ENCODE peak calls at places on chromosomes 7 and 10, in eight cellular contexts. One of them, this sample, is unnamed.

GRCh38 chr7:37109853-37110252 is 338.8 kb downstream of the ELMO1 start:
- DNase-seq in AG04450: no peak
- DNase-seq in progenitor cell of endocrine pancreas: no peak
- DNase-seq in CD14-positive monocyte: no peak
- DNase-seq in ovary: no peak
- DNase-seq in HFFc6: no peak
- DNase-seq in CD4-positive, alpha-beta T cell: no peak
- DNase-seq in neural crest cell: no peak
- DNase-seq in this sample: no peak

GRCh38 chr7:113144839-113145238 is 26.5 kb upstream of the SMIM30 start:
- DNase-seq in AG04450: no peak
- DNase-seq in progenitor cell of endocrine pancreas: no peak
- DNase-seq in CD14-positive monocyte: no peak
- DNase-seq in ovary: no peak
- DNase-seq in HFFc6: no peak
- DNase-seq in CD4-positive, alpha-beta T cell: no peak
- DNase-seq in neural crest cell: no peak
- DNase-seq in this sample: no peak

GRCh38 chr7:107505997-107506682 is 36.3 kb downstream of the GPR22 start:
- DNase-seq in AG04450: no peak
- DNase-seq in progenitor cell of endocrine pancreas: no peak
- DNase-seq in CD14-positive monocyte: no peak
- DNase-seq in ovary: no peak
- DNase-seq in HFFc6: no peak
- DNase-seq in CD4-positive, alpha-beta T cell: no peak
- DNase-seq in neural crest cell: no peak
- DNase-seq in this sample: peak

GRCh38 chr7:108973075-108973474 is 403.4 kb downstream of the DNAJB9 start:
- DNase-seq in AG04450: no peak
- DNase-seq in progenitor cell of endocrine pancreas: no peak
- DNase-seq in CD14-positive monocyte: no peak
- DNase-seq in ovary: no peak
- DNase-seq in HFFc6: no peak
- DNase-seq in CD4-positive, alpha-beta T cell: no peak
- DNase-seq in neural crest cell: no peak
- DNase-seq in this sample: no peak

GRCh38 chr10:34801066-34801738 is 13.9 kb downstream of the PARD3 start:
- DNase-seq in AG04450: no peak
- DNase-seq in progenitor cell of endocrine pancreas: no peak
- DNase-seq in CD14-positive monocyte: no peak
- DNase-seq in ovary: no peak
- DNase-seq in HFFc6: no peak
- DNase-seq in CD4-positive, alpha-beta T cell: no peak
- DNase-seq in neural crest cell: no peak
- DNase-seq in this sample: no peak

GRCh38 chr10:58044072-58044471 is 223.6 kb downstream of the IPMK start:
- DNase-seq in AG04450: peak
- DNase-seq in progenitor cell of endocrine pancreas: no peak
- DNase-seq in CD14-positive monocyte: no peak
- DNase-seq in ovary: no peak
- DNase-seq in HFFc6: peak
- DNase-seq in CD4-positive, alpha-beta T cell: no peak
- DNase-seq in neural crest cell: no peak
- DNase-seq in this sample: no peak

GRCh38 chr10:44279376-44279775 is 105.5 kb downstream of the CXCL12 start:
- DNase-seq in AG04450: no peak
- DNase-seq in progenitor cell of endocrine pancreas: no peak
- DNase-seq in CD14-positive monocyte: no peak
- DNase-seq in ovary: no peak
- DNase-seq in HFFc6: no peak
- DNase-seq in CD4-positive, alpha-beta T cell: no peak
- DNase-seq in neural crest cell: no peak
- DNase-seq in this sample: no peak

GRCh38 chr7:38950309-38950708 is 27.4 kb upstream of the POU6F2 start:
- DNase-seq in AG04450: no peak
- DNase-seq in progenitor cell of endocrine pancreas: no peak
- DNase-seq in CD14-positive monocyte: no peak
- DNase-seq in ovary: no peak
- DNase-seq in HFFc6: no peak
- DNase-seq in CD4-positive, alpha-beta T cell: no peak
- DNase-seq in neural crest cell: no peak
- DNase-seq in this sample: no peak

GRCh38 chr10:32095116-32095733 is 39.0 kb upstream of the KIF5B start:
- DNase-seq in AG04450: no peak
- DNase-seq in progenitor cell of endocrine pancreas: no peak
- DNase-seq in CD14-positive monocyte: no peak
- DNase-seq in ovary: no peak
- DNase-seq in HFFc6: no peak
- DNase-seq in CD4-positive, alpha-beta T cell: no peak
- DNase-seq in neural crest cell: no peak
- DNase-seq in this sample: no peak

GRCh38 chr7:157028528-157028903 is 18.1 kb upstream of the MNX1 start:
- DNase-seq in AG04450: no peak
- DNase-seq in progenitor cell of endocrine pancreas: no peak
- DNase-seq in CD14-positive monocyte: no peak
- DNase-seq in ovary: no peak
- DNase-seq in HFFc6: no peak
- DNase-seq in CD4-positive, alpha-beta T cell: no peak
- DNase-seq in neural crest cell: no peak
- DNase-seq in this sample: no peak

GRCh38 chr7:128164061-128164954 is 76.8 kb upstream of the LEP start:
- DNase-seq in AG04450: no peak
- DNase-seq in progenitor cell of endocrine pancreas: peak
- DNase-seq in CD14-positive monocyte: no peak
- DNase-seq in ovary: no peak
- DNase-seq in HFFc6: peak
- DNase-seq in CD4-positive, alpha-beta T cell: no peak
- DNase-seq in neural crest cell: no peak
- DNase-seq in this sample: peak

GRCh38 chr7:21261627-21262564 is 166.0 kb upstream of the SP4 start:
- DNase-seq in AG04450: no peak
- DNase-seq in progenitor cell of endocrine pancreas: peak
- DNase-seq in CD14-positive monocyte: no peak
- DNase-seq in ovary: no peak
- DNase-seq in HFFc6: peak
- DNase-seq in CD4-positive, alpha-beta T cell: peak
- DNase-seq in neural crest cell: peak
- DNase-seq in this sample: peak

GRCh38 chr7:21260939-21261338 is 166.9 kb upstream of the SP4 start:
- DNase-seq in AG04450: no peak
- DNase-seq in progenitor cell of endocrine pancreas: no peak
- DNase-seq in CD14-positive monocyte: no peak
- DNase-seq in ovary: no peak
- DNase-seq in HFFc6: no peak
- DNase-seq in CD4-positive, alpha-beta T cell: no peak
- DNase-seq in neural crest cell: no peak
- DNase-seq in this sample: no peak

GRCh38 chr7:21253740-21254687 is 173.9 kb upstream of the SP4 start:
- DNase-seq in AG04450: no peak
- DNase-seq in progenitor cell of endocrine pancreas: peak
- DNase-seq in CD14-positive monocyte: no peak
- DNase-seq in ovary: no peak
- DNase-seq in HFFc6: peak
- DNase-seq in CD4-positive, alpha-beta T cell: peak
- DNase-seq in neural crest cell: peak
- DNase-seq in this sample: peak

GRCh38 chr7:21251166-21251806 is 176.6 kb upstream of the SP4 start:
- DNase-seq in AG04450: no peak
- DNase-seq in progenitor cell of endocrine pancreas: no peak
- DNase-seq in CD14-positive monocyte: no peak
- DNase-seq in ovary: no peak
- DNase-seq in HFFc6: no peak
- DNase-seq in CD4-positive, alpha-beta T cell: no peak
- DNase-seq in neural crest cell: no peak
- DNase-seq in this sample: no peak

GRCh38 chr7:21256310-21256877 is 171.5 kb upstream of the SP4 start:
- DNase-seq in AG04450: no peak
- DNase-seq in progenitor cell of endocrine pancreas: no peak
- DNase-seq in CD14-positive monocyte: no peak
- DNase-seq in ovary: no peak
- DNase-seq in HFFc6: peak
- DNase-seq in CD4-positive, alpha-beta T cell: no peak
- DNase-seq in neural crest cell: no peak
- DNase-seq in this sample: peak
- TF ChIP-seq CTCF in AG04450: peak
- TF ChIP-seq CTCF in progenitor cell of endocrine pancreas: peak
- TF ChIP-seq CTCF in CD14-positive monocyte: peak
- TF ChIP-seq CTCF in ovary: no peak
- TF ChIP-seq CTCF in HFFc6: peak
- TF ChIP-seq CTCF in CD4-positive, alpha-beta T cell: peak
- TF ChIP-seq CTCF in neural crest cell: peak
- TF ChIP-seq CTCF in this sample: peak

DNA sequence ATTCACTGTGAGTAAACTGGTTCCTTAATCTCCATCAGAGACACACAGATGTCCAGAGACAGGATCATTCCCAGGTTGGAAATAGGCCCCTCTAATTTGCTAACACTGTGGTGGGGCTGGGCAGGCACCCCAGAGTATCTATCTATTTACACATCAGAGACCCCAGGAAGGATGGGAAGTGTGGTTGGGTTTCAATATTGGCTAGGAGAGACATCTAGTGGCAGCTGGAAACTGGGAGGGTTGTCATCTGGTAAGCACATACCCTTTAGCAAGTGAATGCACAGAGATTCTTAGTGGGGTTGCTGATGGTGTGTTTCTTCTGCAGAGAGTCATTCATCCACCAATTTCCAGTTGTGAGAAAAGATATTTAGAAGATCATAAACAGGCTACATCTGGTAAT is 36.0 kb upstream of the NRG3 start:
- DNase-seq in AG04450: no peak
- DNase-seq in progenitor cell of endocrine pancreas: no peak
- DNase-seq in CD14-positive monocyte: no peak
- DNase-seq in ovary: no peak
- DNase-seq in HFFc6: no peak
- DNase-seq in CD4-positive, alpha-beta T cell: no peak
- DNase-seq in neural crest cell: peak
- DNase-seq in this sample: no peak
- TF ChIP-seq CTCF in AG04450: no peak
- TF ChIP-seq CTCF in progenitor cell of endocrine pancreas: peak
- TF ChIP-seq CTCF in CD14-positive monocyte: no peak
- TF ChIP-seq CTCF in ovary: no peak
- TF ChIP-seq CTCF in HFFc6: no peak
- TF ChIP-seq CTCF in CD4-positive, alpha-beta T cell: no peak
- TF ChIP-seq CTCF in neural crest cell: peak
- TF ChIP-seq CTCF in this sample: no peak

GRCh38 chr7:81430150-81430549 is 339.7 kb downstream of the HGF start:
- DNase-seq in AG04450: no peak
- DNase-seq in progenitor cell of endocrine pancreas: no peak
- DNase-seq in CD14-positive monocyte: no peak
- DNase-seq in ovary: no peak
- DNase-seq in HFFc6: no peak
- DNase-seq in CD4-positive, alpha-beta T cell: no peak
- DNase-seq in neural crest cell: no peak
- DNase-seq in this sample: no peak
- TF ChIP-seq CTCF in AG04450: no peak
- TF ChIP-seq CTCF in progenitor cell of endocrine pancreas: no peak
- TF ChIP-seq CTCF in CD14-positive monocyte: no peak
- TF ChIP-seq CTCF in ovary: no peak
- TF ChIP-seq CTCF in HFFc6: no peak
- TF ChIP-seq CTCF in CD4-positive, alpha-beta T cell: no peak
- TF ChIP-seq CTCF in neural crest cell: no peak
- TF ChIP-seq CTCF in this sample: no peak

GRCh38 chr7:121498816-121499215 is 102.7 kb upstream of the FAM3C start:
- DNase-seq in AG04450: no peak
- DNase-seq in progenitor cell of endocrine pancreas: no peak
- DNase-seq in CD14-positive monocyte: no peak
- DNase-seq in ovary: no peak
- DNase-seq in HFFc6: no peak
- DNase-seq in CD4-positive, alpha-beta T cell: no peak
- DNase-seq in neural crest cell: no peak
- DNase-seq in this sample: no peak

GRCh38 chr7:121494531-121494930 is 98.4 kb upstream of the FAM3C start:
- DNase-seq in AG04450: no peak
- DNase-seq in progenitor cell of endocrine pancreas: no peak
- DNase-seq in CD14-positive monocyte: no peak
- DNase-seq in ovary: no peak
- DNase-seq in HFFc6: no peak
- DNase-seq in CD4-positive, alpha-beta T cell: no peak
- DNase-seq in neural crest cell: no peak
- DNase-seq in this sample: no peak

GRCh38 chr7:121489440-121489839 is 93.3 kb upstream of the FAM3C start:
- DNase-seq in AG04450: no peak
- DNase-seq in progenitor cell of endocrine pancreas: no peak
- DNase-seq in CD14-positive monocyte: no peak
- DNase-seq in ovary: no peak
- DNase-seq in HFFc6: no peak
- DNase-seq in CD4-positive, alpha-beta T cell: no peak
- DNase-seq in neural crest cell: no peak
- DNase-seq in this sample: no peak

GRCh38 chr7:121490309-121490708 is 94.2 kb upstream of the FAM3C start:
- DNase-seq in AG04450: no peak
- DNase-seq in progenitor cell of endocrine pancreas: no peak
- DNase-seq in CD14-positive monocyte: no peak
- DNase-seq in ovary: no peak
- DNase-seq in HFFc6: no peak
- DNase-seq in CD4-positive, alpha-beta T cell: no peak
- DNase-seq in neural crest cell: no peak
- DNase-seq in this sample: no peak

DNA sequence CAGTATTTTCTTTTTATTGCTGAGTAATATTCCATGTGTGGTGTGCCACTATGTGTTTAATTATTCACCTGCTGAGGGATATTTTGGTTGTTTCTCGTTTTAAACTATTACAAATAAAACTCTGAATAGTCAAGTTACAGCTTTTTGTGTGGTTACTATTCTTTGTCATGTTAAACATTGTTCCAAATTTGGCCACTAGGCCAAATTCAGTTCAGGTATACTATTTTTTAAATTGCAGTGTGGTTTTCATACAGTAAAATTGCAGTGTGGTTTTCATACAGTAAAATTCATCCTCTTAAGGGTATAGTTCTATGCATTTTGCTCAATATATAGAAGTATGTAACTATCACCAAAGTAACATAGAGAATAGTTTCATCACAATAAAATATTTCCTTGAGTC is 97.4 kb upstream of the FAM3C start:
- DNase-seq in AG04450: no peak
- DNase-seq in progenitor cell of endocrine pancreas: no peak
- DNase-seq in CD14-positive monocyte: no peak
- DNase-seq in ovary: no peak
- DNase-seq in HFFc6: no peak
- DNase-seq in CD4-positive, alpha-beta T cell: no peak
- DNase-seq in neural crest cell: no peak
- DNase-seq in this sample: no peak
- TF ChIP-seq CTCF in AG04450: no peak
- TF ChIP-seq CTCF in progenitor cell of endocrine pancreas: peak
- TF ChIP-seq CTCF in CD14-positive monocyte: no peak
- TF ChIP-seq CTCF in ovary: no peak
- TF ChIP-seq CTCF in HFFc6: peak
- TF ChIP-seq CTCF in CD4-positive, alpha-beta T cell: no peak
- TF ChIP-seq CTCF in neural crest cell: peak
- TF ChIP-seq CTCF in this sample: no peak

DNA sequence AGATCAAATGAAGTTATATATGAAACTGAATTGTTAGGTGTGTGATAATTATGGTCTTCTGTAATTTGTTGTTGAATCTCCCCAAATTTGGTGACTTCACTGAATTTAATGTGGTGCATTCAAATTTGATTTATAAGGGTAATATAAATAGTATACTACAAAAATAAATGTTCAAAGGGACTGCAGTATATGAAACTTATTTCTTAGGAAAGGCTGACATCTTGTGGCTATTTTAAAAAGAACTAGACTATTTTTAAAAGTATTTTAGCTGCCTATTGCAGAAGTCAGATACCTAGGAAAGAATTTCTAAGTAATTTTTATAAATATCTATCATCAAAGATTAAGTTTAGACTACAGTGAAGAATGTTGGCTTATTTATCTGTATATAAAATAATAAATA is 36.6 kb downstream of the ATRNL1 start:
- DNase-seq in AG04450: peak
- DNase-seq in progenitor cell of endocrine pancreas: no peak
- DNase-seq in CD14-positive monocyte: no peak
- DNase-seq in ovary: no peak
- DNase-seq in HFFc6: peak
- DNase-seq in CD4-positive, alpha-beta T cell: no peak
- DNase-seq in neural crest cell: no peak
- DNase-seq in this sample: no peak
- TF ChIP-seq CTCF in AG04450: peak
- TF ChIP-seq CTCF in progenitor cell of endocrine pancreas: peak
- TF ChIP-seq CTCF in CD14-positive monocyte: peak
- TF ChIP-seq CTCF in ovary: peak
- TF ChIP-seq CTCF in HFFc6: peak
- TF ChIP-seq CTCF in CD4-positive, alpha-beta T cell: peak
- TF ChIP-seq CTCF in neural crest cell: peak
- TF ChIP-seq CTCF in this sample: peak